ENCODE peak calls at places on chromosomes 11 and 22, in four cellular contexts. H is sigmoid colon, Z is transverse colon, U is astrocyte. J is an unnamed sample.

GRCh38 chr11:6418958-6419611 is at the start of gene APBB1:
- DNase-seq in U (peak), Z (peak), H (peak), J (peak)

GRCh38 chr22:44497218-44497903 is 672 bp downstream of the RTL6 start:
- DNase-seq in H (peak), Z (peak), U (no peak), J (no peak)

GRCh38 chr22:43467171-43467570 is 55.4 kb downstream of the MPPED1 start:
- DNase-seq in H (no peak), U (no peak), Z (no peak), J (no peak)

GRCh38 chr11:17722000-17722643 is 2.8 kb downstream of the MYOD1 start:
- DNase-seq in Z (no peak), U (no peak), H (no peak), J (no peak)

GRCh38 chr11:110128161-110128560 is 35.0 kb downstream of the ZC3H12C start:
- DNase-seq in Z (no peak), H (no peak), U (peak), J (no peak)

GRCh38 chr11:64048042-64048854 is 12.5 kb downstream of the FLRT1 start:
- DNase-seq in U (no peak), Z (no peak), H (peak), J (no peak)

GRCh38 chr11:13143486-13144297 is 133.9 kb upstream of the BMAL1 start:
- DNase-seq in U (no peak), H (no peak), Z (peak), J (no peak)

GRCh38 chr11:78397398-78397797 is 20.2 kb downstream of the GAB2 start:
- DNase-seq in Z (no peak), H (no peak), U (no peak), J (no peak)

GRCh38 chr11:47980907-47981621 is 705 bp downstream of the PTPRJ start:
- DNase-seq in H (peak), Z (peak), U (no peak), J (peak)

GRCh38 chr11:93753241-93753640 is 11.8 kb downstream of the C11orf54 start:
- DNase-seq in U (no peak), H (no peak), Z (no peak), J (no peak)

GRCh38 chr11:61764606-61765260 is 12.3 kb downstream of the MYRF start:
- DNase-seq in H (no peak), Z (no peak), U (no peak), J (no peak)

GRCh38 chr11:95375881-95376280 is 144.9 kb upstream of the SESN3 start:
- DNase-seq in U (peak), H (no peak), Z (no peak), J (no peak)

GRCh38 chr22:25051073-25051472 is 98.6 kb downstream of the KIAA1671 start:
- DNase-seq in H (no peak), Z (no peak), U (no peak), J (no peak)

GRCh38 chr11:119120639-119121007 is 757 bp upstream of the HINFP start:
- DNase-seq in U (peak), Z (no peak), H (no peak), J (no peak)

GRCh38 chr11:117076941-117077659 is 21.1 kb downstream of the SIK3 start:
- DNase-seq in H (no peak), U (no peak), Z (no peak), J (peak)

GRCh38 chr11:12770966-12771597 is 96.9 kb downstream of the TEAD1 start:
- DNase-seq in H (no peak), Z (no peak), U (no peak), J (no peak)

GRCh38 chr22:35596821-35597220 is 20.3 kb downstream of the MB start:
- DNase-seq in Z (no peak), H (peak), U (no peak), J (no peak)

GRCh38 chr11:61495801-61496601 is 12.5 kb upstream of the LRRC10B start:
- DNase-seq in Z (no peak), H (no peak), U (no peak), J (no peak)

GRCh38 chr22:18057568-18058209 is 20.1 kb upstream of the PEX26 start:
- DNase-seq in H (peak), Z (peak), U (peak), J (peak)

GRCh38 chr11:90840071-90840470 is 617.2 kb upstream of the CHORDC1 start:
- DNase-seq in H (no peak), U (no peak), Z (no peak), J (no peak)

GRCh38 chr22:49016909-49017768 is 810.5 kb downstream of the BRD1 start:
- DNase-seq in H (peak), U (no peak), Z (no peak), J (no peak)

GRCh38 chr11:2707736-2708135 is 7.9 kb upstream of the KCNQ1OT1 start:
- DNase-seq in H (no peak), Z (no peak), U (no peak), J (no peak)

GRCh38 chr11:13135385-13136271 is 126.5 kb downstream of the RASSF10 start:
- DNase-seq in H (no peak), Z (no peak), U (peak), J (no peak)

GRCh38 chr22:35642305-35642741 is 5.9 kb upstream of the APOL6 start:
- DNase-seq in U (no peak), H (peak), Z (peak), J (no peak)

GRCh38 chr11:126084608-126084912 is 21.9 kb upstream of the CDON start:
- DNase-seq in H (no peak), U (no peak), Z (no peak), J (no peak)

GRCh38 chr22:49555526-49555925 is 272.1 kb downstream of the BRD1 start:
- DNase-seq in H (peak), U (no peak), Z (peak), J (no peak)

GRCh38 chr11:65786008-65786785 is 666 bp upstream of the OVOL1 start:
- DNase-seq in H (no peak), Z (no peak), U (no peak), J (no peak)

GRCh38 chr11:62574363-62575057 is 819 bp upstream of the EEF1G start:
- DNase-seq in Z (peak), U (no peak), H (no peak), J (peak)

GRCh38 chr22:44335903-44336803 is 23.4 kb upstream of the SHISAL1 start:
- DNase-seq in Z (no peak), U (no peak), H (no peak), J (peak)

GRCh38 chr22:28810839-28811491 is 10.6 kb upstream of the XBP1 start:
- DNase-seq in U (no peak), Z (no peak), H (no peak), J (no peak)

GRCh38 chr11:120520091-120520822 is 8.7 kb downstream of the GRIK4 start:
- DNase-seq in H (peak), Z (no peak), U (no peak), J (no peak)

GRCh38 chr11:120546312-120547205 is 35.0 kb downstream of the GRIK4 start:
- DNase-seq in Z (peak), U (peak), H (no peak), J (no peak)

GRCh38 chr11:17767914-17768313 is 33.3 kb downstream of the KCNC1 start:
- DNase-seq in Z (no peak), U (no peak), H (no peak), J (no peak)

GRCh38 chr11:21056644-21057043 is 387.3 kb downstream of the NELL1 start:
- DNase-seq in U (no peak), H (no peak), Z (no peak), J (no peak)

GRCh38 chr22:29511126-29511854 is 31.3 kb downstream of the NEFH start:
- DNase-seq in U (no peak), Z (no peak), H (no peak), J (no peak)

GRCh38 chr11:84887055-84887629 is 740.0 kb downstream of the DLG2 start:
- DNase-seq in U (no peak), H (no peak), Z (no peak), J (no peak)

GRCh38 chr22:41302016-41302767 is 867 bp downstream of the ZC3H7B start:
- DNase-seq in U (no peak), Z (no peak), H (no peak), J (peak)

GRCh38 chr11:114036156-114036811 is 23.2 kb upstream of the ZBTB16 start:
- DNase-seq in H (peak), Z (peak), U (no peak), J (peak)

GRCh38 chr11:120390585-120390922 is 54.3 kb downstream of the ARHGEF12 start:
- DNase-seq in H (no peak), Z (no peak), U (no peak), J (no peak)

GRCh38 chr22:22155607-22156006 is 89.0 kb upstream of the VPREB1 start:
- DNase-seq in U (no peak), Z (no peak), H (no peak), J (no peak)
- H3K27ac ChIP-seq in U (no peak), Z (no peak), H (no peak), J (peak)

GRCh38 chr11:86673055-86673843 is 833 bp upstream of the ME3 start:
- DNase-seq in Z (no peak), H (no peak), U (no peak), J (no peak)
- H3K27ac ChIP-seq in Z (peak), H (peak), U (no peak), J (no peak)

GRCh38 chr11:74970852-74971395 is 17.8 kb upstream of the NEU3 start:
- DNase-seq in U (no peak), Z (no peak), H (no peak), J (no peak)
- H3K27ac ChIP-seq in U (no peak), Z (no peak), H (no peak), J (no peak)

GRCh38 chr11:68372625-68373024 is 60.2 kb downstream of the LRP5 start:
- DNase-seq in Z (no peak), H (no peak), U (no peak), J (no peak)
- H3K27ac ChIP-seq in Z (peak), H (peak), U (no peak), J (no peak)

DNA sequence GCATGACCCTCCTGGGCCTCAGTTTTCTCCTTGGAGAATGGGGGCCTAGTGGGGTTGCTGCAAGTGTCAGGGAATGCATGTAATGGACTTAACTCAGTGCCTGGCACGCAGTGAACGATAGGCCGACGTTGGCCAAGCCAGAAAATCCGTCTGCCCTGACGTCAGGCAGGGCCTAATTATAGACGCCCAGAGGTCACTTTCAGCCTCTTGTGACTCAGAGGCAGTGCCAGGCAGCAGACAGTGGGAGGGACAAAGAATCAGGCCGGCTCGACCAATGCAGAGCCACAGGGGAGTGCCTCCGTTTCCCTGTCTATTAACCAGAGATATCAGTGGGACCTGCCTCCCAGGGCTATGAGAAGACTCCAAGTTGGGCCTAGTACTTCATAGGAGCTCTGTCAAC is 115.0 kb downstream of the MN1 start:
- DNase-seq in H (peak), U (peak), Z (peak), J (no peak)
- H3K27ac ChIP-seq in H (peak), U (peak), Z (peak), J (no peak)

DNA sequence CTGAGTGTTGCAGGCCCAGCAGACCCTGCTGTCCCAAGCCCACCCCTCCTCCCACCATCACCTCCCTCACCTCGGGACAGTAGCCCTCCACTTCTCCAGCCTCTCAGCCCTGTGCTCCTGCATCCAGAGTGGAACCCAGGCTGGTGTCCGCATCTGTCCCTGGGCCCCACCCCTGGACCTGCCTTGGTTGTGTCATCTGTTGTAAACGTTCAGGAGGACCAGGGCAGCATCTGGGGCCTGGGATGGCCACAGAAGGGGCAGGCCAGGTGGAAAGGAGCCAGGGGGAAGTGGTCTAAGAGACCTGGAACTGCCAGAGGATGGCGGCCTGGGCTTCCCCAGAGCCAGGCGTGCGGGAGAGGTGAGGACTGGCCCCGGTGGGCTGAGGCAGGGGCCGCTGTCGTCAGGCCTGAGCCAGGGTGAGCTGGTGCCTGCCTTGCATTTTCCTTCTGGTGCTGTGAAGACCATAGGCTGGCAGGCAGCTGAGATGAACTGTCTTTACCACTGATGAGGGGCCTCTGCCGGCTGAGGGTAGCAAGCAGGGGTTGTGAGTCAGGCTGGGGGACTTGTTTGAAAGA is 26.1 kb upstream of the MGAT3 start:
- DNase-seq in Z (no peak), U (no peak), H (no peak), J (no peak)
- H3K27ac ChIP-seq in Z (peak), U (peak), H (peak), J (no peak)

GRCh38 chr11:80097146-80097545 is 656.3 kb upstream of the TENM4 start:
- DNase-seq in H (no peak), U (no peak), Z (no peak), J (no peak)

GRCh38 chr11:80096736-80097135 is 655.9 kb upstream of the TENM4 start:
- DNase-seq in H (no peak), Z (no peak), U (peak), J (no peak)
- H3K27ac ChIP-seq in H (no peak), Z (no peak), U (peak), J (no peak)

GRCh38 chr11:122672892-122673291 is 17.4 kb downstream of the UBASH3B start:
- DNase-seq in H (peak), Z (peak), U (no peak), J (no peak)

GRCh38 chr11:122668562-122669090 is 13.1 kb downstream of the UBASH3B start:
- DNase-seq in Z (no peak), U (peak), H (no peak), J (peak)

GRCh38 chr11:122673706-122674105 is 18.2 kb downstream of the UBASH3B start:
- DNase-seq in H (no peak), U (peak), Z (no peak), J (no peak)

GRCh38 chr11:122670131-122670530 is 14.6 kb downstream of the UBASH3B start:
- DNase-seq in Z (no peak), U (no peak), H (no peak), J (no peak)

DNA sequence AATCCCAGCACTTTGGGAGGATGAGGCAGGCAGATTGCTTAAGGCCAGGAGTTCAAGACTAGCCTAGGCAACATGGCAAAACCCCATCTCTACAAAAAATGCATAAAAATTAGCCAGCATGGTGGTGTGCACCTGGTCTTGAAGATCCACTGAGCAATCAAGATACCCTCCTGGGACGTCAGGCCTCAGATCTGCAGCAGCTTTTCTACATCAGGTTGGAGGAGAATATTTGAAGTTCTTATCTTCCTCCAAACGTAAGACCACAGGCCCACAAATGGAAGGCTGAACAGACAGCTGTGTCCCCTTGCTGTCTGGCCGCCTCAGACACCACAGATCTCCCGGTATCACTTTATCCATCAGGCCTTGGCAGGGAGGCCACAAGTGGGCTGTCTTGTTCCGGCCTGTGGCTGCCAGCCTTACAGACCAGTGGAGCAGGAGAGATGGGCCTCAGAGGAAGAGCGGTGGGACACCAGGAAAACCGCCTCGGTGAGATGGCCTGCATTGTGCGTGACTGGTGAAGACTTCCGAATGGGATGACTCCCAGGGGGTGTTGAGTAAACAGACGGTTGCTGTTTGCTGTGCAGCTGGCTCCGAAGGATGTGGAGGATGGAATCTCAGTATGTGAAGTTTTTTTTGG is 15.9 kb downstream of the UBASH3B start:
- DNase-seq in U (no peak), H (no peak), Z (no peak), J (peak)
- H3K27ac ChIP-seq in U (no peak), H (no peak), Z (no peak), J (peak)